ENCODE peak calls at places on chromosomes 5 and 9, in four cellular contexts. U is GM06990, W is DND-41, X is stomach. M is an unnamed sample.

GRCh38 chr5:178388381-178389030 is 155.9 kb upstream of the PHYKPL start:
- DNase-seq in W (no peak), X (peak; percentile 14), U (no peak), M (no peak)

GRCh38 chr9:134928796-134929559 is 11.3 kb upstream of the FCN1 start:
- DNase-seq in X (no peak), U (no peak), W (no peak), M (peak; percentile 39)

GRCh38 chr5:9241459-9241858 is 304.4 kb downstream of the SEMA5A start:
- DNase-seq in U (no peak), W (no peak), X (no peak), M (no peak)

GRCh38 chr5:58922392-58923171 is 339.7 kb downstream of the RAB3C start:
- DNase-seq in W (no peak), U (no peak), X (peak; percentile 85), M (no peak)

GRCh38 chr5:68137451-68138190 is 77.9 kb upstream of the PIK3R1 start:
- DNase-seq in W (no peak), X (no peak), U (no peak), M (peak; percentile 38)

GRCh38 chr5:84130006-84130580 is 254.6 kb downstream of the EDIL3 start:
- DNase-seq in X (no peak), U (no peak), W (no peak), M (no peak)

GRCh38 chr5:110159202-110159601 is 469.5 kb downstream of the MAN2A1 start:
- DNase-seq in U (no peak), W (no peak), X (no peak), M (no peak)

GRCh38 chr5:38396766-38397165 is 138.4 kb downstream of the EGFLAM start:
- DNase-seq in U (no peak), X (no peak), W (no peak), M (no peak)

GRCh38 chr9:93536167-93536566 is 40.2 kb upstream of the PHF2 start:
- DNase-seq in W (no peak), U (no peak), X (no peak), M (no peak)

GRCh38 chr9:79603222-79603925 is 31.6 kb downstream of the TLE4 start:
- DNase-seq in U (no peak), W (no peak), X (no peak), M (no peak)

GRCh38 chr5:61423487-61424157 is 91.6 kb downstream of the ZSWIM6 start:
- DNase-seq in U (no peak), X (no peak), W (no peak), M (no peak)

GRCh38 chr9:132243156-132244074 is 81.6 kb downstream of the NTNG2 start:
- DNase-seq in W (no peak), U (no peak), X (no peak), M (no peak)

DNA sequence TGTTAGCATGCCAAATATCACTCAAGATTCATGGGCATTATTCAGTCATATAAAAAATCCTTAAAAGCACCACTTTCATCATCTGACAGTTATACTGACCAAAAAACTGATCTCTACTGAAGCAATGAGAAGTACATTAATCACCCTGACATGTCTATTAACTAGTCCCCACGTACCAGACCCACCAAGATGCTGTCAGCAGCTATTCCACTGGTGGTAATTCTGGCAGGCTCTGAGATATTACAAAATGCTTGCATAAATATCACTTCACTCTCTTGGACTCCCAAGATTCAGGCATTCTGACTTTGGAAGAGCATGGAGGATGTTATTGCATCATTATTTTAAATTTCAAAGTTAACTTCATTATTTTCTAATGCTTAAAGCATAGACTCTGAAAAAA is 717.0 kb downstream of the DNAH5 start:
- DNase-seq in X (no peak), W (no peak), U (no peak), M (no peak)
- H3K4me3 ChIP-seq in X (no peak overlapping the region), W (no peak overlapping the region), U (no peak overlapping the region), M (no peak overlapping the region)

DNA sequence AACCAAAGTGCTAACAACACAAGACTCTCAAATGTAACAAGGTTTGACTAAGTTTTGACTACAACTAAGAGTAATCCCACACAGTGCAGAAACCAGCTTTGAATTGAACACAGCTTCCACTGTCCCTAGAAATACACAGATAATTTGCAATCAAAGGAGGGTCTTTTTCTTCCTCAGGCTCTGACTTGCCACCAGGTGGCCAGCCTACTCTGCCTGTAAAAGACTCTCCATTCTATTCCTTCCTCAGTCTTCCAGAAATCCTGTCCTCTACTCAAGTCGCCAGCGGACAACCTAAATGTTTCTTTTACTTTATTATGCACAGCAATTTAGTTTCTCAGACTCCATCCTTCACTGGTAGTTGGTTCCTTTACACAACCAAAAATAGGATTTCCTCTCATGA is 32.2 kb upstream of the MCTP1 start:
- DNase-seq in W (no peak), X (no peak), U (no peak), M (no peak)
- TF ChIP-seq CTCF in W (no peak), X (no peak), U (no peak), M (no peak)

GRCh38 chr5:6722015-6722414 is 8.8 kb downstream of the TENT4A start:
- DNase-seq in W (no peak), X (no peak), U (peak; percentile 48), M (peak; percentile 67)
- H3K4me3 ChIP-seq in W (no peak overlapping the region), X (peak overlapping the region; percentile 35), U (peak overlapping the region; percentile 52), M (peak overlapping the region; percentile 40)

DNA sequence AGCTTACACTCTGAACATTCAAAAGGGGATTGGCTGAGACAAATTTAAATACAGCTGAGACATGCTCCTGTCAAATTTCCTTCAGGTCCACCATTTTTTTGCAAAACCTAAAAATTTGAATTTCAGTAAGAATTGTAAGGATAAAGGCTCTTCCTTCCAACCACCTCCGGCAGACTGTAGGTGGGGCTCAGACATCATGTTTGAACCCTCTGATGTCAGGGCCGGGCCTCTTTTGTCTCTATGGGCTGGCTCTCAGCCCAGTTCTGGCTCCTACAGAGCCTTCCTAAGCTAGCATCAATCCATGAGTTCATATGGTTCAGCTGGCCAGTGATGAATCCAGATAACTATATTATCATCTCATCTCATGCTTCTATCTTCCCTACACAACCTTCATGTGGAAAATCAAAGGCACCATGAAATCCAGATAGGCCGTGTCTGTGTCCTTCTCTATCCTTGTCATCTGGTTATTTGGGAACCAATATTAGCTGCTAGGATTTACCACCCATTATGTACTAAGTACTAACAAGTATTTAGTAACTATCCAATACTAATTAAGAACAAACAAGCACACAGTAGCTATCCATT is 44.2 kb downstream of the NIPSNAP3B start:
- DNase-seq in W (no peak), X (peak; percentile 30), U (no peak), M (no peak)
- TF ChIP-seq CTCF in W (peak; percentile 29), X (no peak), U (no peak), M (no peak)

GRCh38 chr9:109780453-109781033 is 545 bp downstream of the PALM2AKAP2 start:
- DNase-seq in W (no peak), X (no peak), U (no peak), M (no peak)
- H3K4me3 ChIP-seq in W (no peak overlapping the region), X (peak overlapping the region; percentile 46), U (no peak overlapping the region), M (no peak overlapping the region)

DNA sequence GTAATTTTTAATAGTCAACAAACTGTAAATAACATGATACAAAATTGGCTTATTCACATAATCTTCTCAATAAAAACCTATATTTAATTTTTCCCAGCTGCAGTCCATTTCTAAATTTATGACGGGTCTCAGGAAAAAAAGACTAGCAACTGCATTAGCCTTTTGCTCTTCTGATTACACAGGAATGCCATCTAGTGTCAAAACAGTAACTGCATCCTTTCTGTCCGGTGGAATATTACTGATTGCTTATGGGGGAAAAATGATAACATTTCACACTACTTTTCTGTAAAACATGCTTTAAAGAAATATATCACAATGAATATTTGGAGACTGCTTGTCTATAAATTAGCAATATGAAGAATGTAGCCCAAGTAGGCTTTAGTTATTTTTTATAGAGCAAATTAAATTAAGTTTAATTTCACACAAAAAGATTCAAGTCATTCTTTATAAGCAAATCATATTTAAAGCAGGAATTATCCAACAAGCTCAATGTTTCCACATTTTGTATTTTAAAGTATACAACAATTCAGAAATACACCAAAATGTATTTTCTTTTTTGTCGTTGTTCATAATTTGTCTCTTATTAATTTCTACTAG is 534.7 kb downstream of the CDH10 start:
- DNase-seq in U (no peak), X (no peak), W (no peak), M (no peak)
- TF ChIP-seq CTCF in U (no peak), X (no peak), W (peak; percentile 55), M (peak; percentile 3)

GRCh38 chr9:4021621-4022213 is 278.2 kb downstream of the GLIS3 start:
- DNase-seq in W (no peak), X (no peak), U (no peak), M (no peak)
- H3K4me3 ChIP-seq in W (no peak overlapping the region), X (no peak overlapping the region), U (no peak overlapping the region), M (no peak overlapping the region)

GRCh38 chr9:126397056-126397455 is 70.4 kb downstream of the MVB12B start:
- DNase-seq in W (peak; percentile 72), X (peak; percentile 50), U (peak; percentile 61), M (peak; percentile 85)
- TF ChIP-seq CTCF in W (peak; percentile 40), X (no peak), U (peak; percentile 3), M (no peak)

GRCh38 chr9:6689893-6690634 is 44.5 kb upstream of the GLDC start:
- DNase-seq in U (no peak), W (no peak), X (no peak), M (peak; percentile 74)
- H3K4me3 ChIP-seq in U (no peak overlapping the region), W (no peak overlapping the region), X (no peak overlapping the region), M (peak overlapping the region; percentile 5)

M was measured in GM12865.